ENCODE peak calls at places on chromosomes 7 and 10, in six cellular contexts. V is SK-N-SH, O is K562, B is HepG2, X is HCT116, M is H1. S is an unnamed sample.

GRCh38 chr10:6346621-6347020 is 143.9 kb downstream of the PFKFB3 start:
- DNase-seq in V (no peak), O (no peak), B (no peak), X (no peak), M (no peak), S (no peak)

GRCh38 chr10:47030191-47030698 is 119.0 kb downstream of the PTPN20 start:
- DNase-seq in V (no peak), O (no peak), B (no peak), X (no peak), M (no peak), S (no peak)

GRCh38 chr10:123607386-123607785 is 58.8 kb upstream of the GPR26 start:
- DNase-seq in V (no peak), O (no peak), B (no peak), X (no peak), M (peak), S (no peak)

GRCh38 chr10:132102717-132103110 is 37.0 kb downstream of the JAKMIP3 start:
- DNase-seq in V (no peak), O (no peak), B (no peak), X (no peak), M (no peak), S (no peak)

GRCh38 chr7:100019908-100020307 is 4.5 kb downstream of the ZKSCAN1 start:
- DNase-seq in V (no peak), O (no peak), B (no peak), X (no peak), M (no peak), S (no peak)

GRCh38 chr10:71899665-71900412 is 48.8 kb upstream of the PSAP start:
- DNase-seq in V (no peak), O (no peak), B (no peak), X (no peak), M (no peak), S (no peak)

GRCh38 chr10:8616166-8616565 is 561.7 kb downstream of the GATA3 start:
- DNase-seq in V (no peak), O (no peak), B (peak), X (no peak), M (no peak), S (peak)

GRCh38 chr7:157618091-157618726 is 281.4 kb downstream of the DNAJB6 start:
- DNase-seq in V (no peak), O (no peak), B (no peak), X (no peak), M (no peak), S (no peak)

GRCh38 chr7:114086906-114087651 is 168.3 kb upstream of the PPP1R3A start:
- DNase-seq in V (peak), O (no peak), B (no peak), X (no peak), M (no peak), S (peak)

GRCh38 chr7:108335264-108335918 is 120.8 kb downstream of the NRCAM start:
- DNase-seq in V (peak), O (no peak), B (no peak), X (no peak), M (no peak), S (no peak)

GRCh38 chr10:98262571-98262970 is 5.4 kb downstream of the LOXL4 start:
- DNase-seq in V (peak), O (peak), B (no peak), X (peak), M (peak), S (peak)

GRCh38 chr7:84848219-84848973 is 338.5 kb downstream of the SEMA3D start:
- DNase-seq in V (no peak), O (no peak), B (no peak), X (no peak), M (no peak), S (no peak)

GRCh38 chr10:114492351-114493037 is 88.2 kb upstream of the AFAP1L2 start:
- DNase-seq in V (no peak), O (no peak), B (no peak), X (no peak), M (no peak), S (no peak)

GRCh38 chr10:54368984-54369383 is 432.0 kb downstream of the PCDH15 start:
- DNase-seq in V (no peak), O (no peak), B (no peak), X (no peak), M (no peak), S (no peak)

GRCh38 chr10:33195608-33196376 is 138.7 kb downstream of the NRP1 start:
- DNase-seq in V (no peak), O (no peak), B (peak), X (no peak), M (no peak), S (no peak)

GRCh38 chr7:30702200-30702599 is 19.9 kb upstream of the CRHR2 start:
- DNase-seq in V (no peak), O (no peak), B (no peak), X (no peak), M (no peak), S (peak)

GRCh38 chr10:116880716-116881440 is 31.6 kb downstream of the ENO4 start:
- DNase-seq in V (peak), O (no peak), B (no peak), X (no peak), M (no peak), S (no peak)

GRCh38 chr7:6284461-6285360 is 12.3 kb upstream of the CYTH3 start:
- DNase-seq in V (no peak), O (no peak), B (peak), X (peak), M (no peak), S (no peak)

GRCh38 chr10:33055636-33056035 is 97.6 kb upstream of the ITGB1 start:
- DNase-seq in V (no peak), O (no peak), B (no peak), X (no peak), M (no peak), S (no peak)

GRCh38 chr7:55020481-55020871 is 1.7 kb downstream of the EGFR start:
- DNase-seq in V (no peak), O (no peak), B (no peak), X (no peak), M (no peak), S (no peak)

GRCh38 chr10:88256013-88256680 is 327.0 kb downstream of the RNLS start:
- DNase-seq in V (no peak), O (no peak), B (no peak), X (no peak), M (no peak), S (no peak)

GRCh38 chr10:57094965-57095364 is 733.9 kb upstream of the ZWINT start:
- DNase-seq in V (no peak), O (no peak), B (no peak), X (no peak), M (no peak), S (no peak)

GRCh38 chr7:41292457-41292856 is 410.4 kb downstream of the INHBA start:
- DNase-seq in V (no peak), O (no peak), B (no peak), X (no peak), M (no peak), S (peak)

GRCh38 chr10:48242160-48242904 is 32.2 kb downstream of the FRMPD2 start:
- DNase-seq in V (no peak), O (no peak), B (no peak), X (no peak), M (no peak), S (no peak)

GRCh38 chr10:115049957-115050356 is 43.2 kb upstream of the ATRNL1 start:
- DNase-seq in V (no peak), O (no peak), B (peak), X (no peak), M (no peak), S (no peak)

GRCh38 chr7:473211-473734 is 46.4 kb downstream of the PDGFA start:
- DNase-seq in V (no peak), O (no peak), B (no peak), X (no peak), M (no peak), S (no peak)

GRCh38 chr7:50203521-50203920 is 101.0 kb upstream of the IKZF1 start:
- DNase-seq in V (no peak), O (no peak), B (no peak), X (no peak), M (no peak), S (no peak)

GRCh38 chr10:88538038-88538437 is 45.1 kb downstream of the RNLS start:
- DNase-seq in V (no peak), O (no peak), B (no peak), X (no peak), M (no peak), S (no peak)

GRCh38 chr7:152054377-152055230 is 29.1 kb downstream of the GALNT11 start:
- DNase-seq in V (no peak), O (no peak), B (peak), X (no peak), M (no peak), S (peak)

GRCh38 chr10:43861966-43862751 is 213.5 kb upstream of the ZNF32 start:
- DNase-seq in V (no peak), O (no peak), B (peak), X (no peak), M (no peak), S (no peak)

GRCh38 chr7:1812693-1813393 is 142.8 kb downstream of the ELFN1 start:
- DNase-seq in V (peak), O (no peak), B (no peak), X (no peak), M (no peak), S (no peak)

DNA sequence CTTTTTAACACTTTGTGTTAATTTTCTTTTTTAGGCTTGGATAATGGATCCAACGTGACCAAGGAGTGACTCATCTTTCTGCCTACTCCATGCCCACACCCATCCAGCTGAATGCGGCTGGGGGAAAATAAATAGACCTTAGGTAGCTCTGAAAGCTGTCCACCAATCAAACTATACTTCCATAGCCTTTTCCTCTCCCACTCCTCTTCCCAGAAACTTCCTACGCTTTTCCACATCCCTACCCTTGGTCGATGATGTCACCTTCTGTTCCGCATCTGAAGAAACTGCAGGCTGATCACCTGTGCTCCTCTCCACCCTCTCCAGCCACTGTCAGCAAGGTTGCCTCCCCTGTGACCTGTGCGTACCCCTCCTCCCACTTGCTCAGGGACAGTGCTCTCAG is 359.8 kb upstream of the KLF6 start:
- DNase-seq in V (no peak), O (no peak), B (no peak), X (no peak), M (no peak), S (no peak)
- TF ChIP-seq JUND in V (no peak), O (no peak), B (no peak), X (peak), M (no peak), S (no peak)

GRCh38 chr7:51587600-51587999 is 271.0 kb upstream of the COBL start:
- DNase-seq in V (no peak), O (no peak), B (no peak), X (no peak), M (no peak), S (no peak)

GRCh38 chr7:51590746-51591145 is 274.1 kb upstream of the COBL start:
- DNase-seq in V (no peak), O (no peak), B (no peak), X (no peak), M (peak), S (no peak)

GRCh38 chr7:51592822-51593221 is 276.2 kb upstream of the COBL start:
- DNase-seq in V (peak), O (no peak), B (no peak), X (no peak), M (no peak), S (no peak)

GRCh38 chr7:51591223-51591622 is 274.6 kb upstream of the COBL start:
- DNase-seq in V (no peak), O (no peak), B (peak), X (no peak), M (no peak), S (no peak)

GRCh38 chr7:51589111-51589510 is 272.5 kb upstream of the COBL start:
- DNase-seq in V (no peak), O (no peak), B (no peak), X (no peak), M (no peak), S (no peak)
- TF ChIP-seq JUND in V (no peak), O (no peak), B (no peak), X (no peak), M (no peak), S (no peak)

DNA sequence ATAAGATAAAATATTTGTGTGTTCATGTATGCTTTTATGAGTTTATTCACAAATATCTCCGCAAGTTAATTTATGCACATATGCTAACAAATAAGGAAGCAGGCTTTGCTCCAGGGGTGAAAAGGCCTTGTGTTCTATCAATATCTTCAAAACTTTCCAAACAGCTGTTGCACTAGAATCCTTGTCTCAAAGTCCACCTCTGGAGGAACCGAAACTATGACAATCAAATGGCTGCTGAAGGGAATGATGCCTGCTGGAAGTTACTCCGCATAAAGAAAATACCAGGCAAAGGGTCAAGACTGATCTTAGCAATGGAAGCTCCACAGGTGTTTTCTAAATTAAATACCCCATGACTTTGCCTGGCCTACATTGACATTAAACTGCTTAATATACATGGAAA is 145.0 kb upstream of the GHITM start:
- DNase-seq in V (no peak), O (no peak), B (no peak), X (no peak), M (no peak), S (no peak)
- TF ChIP-seq JUND in V (no peak), O (no peak), B (no peak), X (no peak), M (no peak), S (no peak)

DNA sequence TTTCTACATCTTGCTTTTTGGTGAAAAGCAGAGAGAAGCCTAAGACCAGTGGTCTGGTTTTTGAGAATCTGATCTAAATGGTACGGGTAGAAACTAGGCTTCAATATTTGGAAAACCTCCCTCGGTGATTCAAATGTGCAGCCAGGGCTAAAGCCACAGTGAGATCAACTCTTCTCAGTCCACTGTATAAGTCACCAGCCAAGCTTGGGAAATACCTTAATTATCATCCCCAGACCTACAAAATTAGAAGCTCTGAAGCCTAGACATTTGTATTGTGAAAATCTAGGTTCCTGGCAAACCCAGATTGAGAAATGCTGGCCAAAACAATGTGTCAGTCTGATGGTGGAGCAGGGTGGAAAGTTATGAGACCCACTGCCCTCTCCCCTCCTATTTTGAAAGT is 131.7 kb downstream of the DGKI start:
- DNase-seq in V (no peak), O (no peak), B (no peak), X (no peak), M (no peak), S (no peak)
- TF ChIP-seq JUND in V (no peak), O (no peak), B (no peak), X (no peak), M (no peak), S (no peak)

GRCh38 chr10:18214692-18215563 is 74.7 kb downstream of the CACNB2 start:
- DNase-seq in V (peak), O (peak), B (peak), X (no peak), M (no peak), S (peak)
- TF ChIP-seq JUND in V (no peak), O (no peak), B (no peak), X (no peak), M (no peak), S (no peak)

DNA sequence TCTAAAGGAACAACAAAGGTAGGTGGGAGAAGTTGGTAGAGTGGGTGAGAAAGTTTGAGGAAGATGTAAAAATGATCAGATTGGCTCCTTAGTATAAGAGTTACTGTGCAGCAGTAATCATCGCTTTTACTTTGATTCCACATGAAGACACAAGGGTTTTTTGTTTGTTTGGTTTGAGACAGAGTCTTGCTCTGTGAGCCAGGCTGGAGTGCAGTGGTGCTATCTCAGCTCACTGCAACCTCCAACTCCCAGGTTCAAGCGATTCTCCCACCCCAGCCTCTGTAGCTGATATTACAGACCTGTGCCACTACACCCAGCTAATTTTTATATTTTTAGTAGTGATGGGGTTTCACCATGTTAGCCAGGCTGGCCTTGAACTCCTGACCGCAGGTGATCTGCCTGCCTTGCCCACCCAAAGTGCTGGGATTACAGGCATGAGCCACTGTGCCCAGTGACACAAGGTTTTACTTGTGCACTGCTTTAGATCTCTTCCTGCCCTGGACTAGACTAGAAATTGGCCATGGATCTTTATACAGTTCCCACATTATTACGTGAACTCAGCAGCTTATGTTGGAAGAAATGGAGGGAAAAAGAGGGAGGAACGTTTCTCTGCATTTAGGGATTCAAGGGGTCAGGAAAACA is 10.7 kb downstream of the LUC7L2 start:
- DNase-seq in V (no peak), O (no peak), B (no peak), X (no peak), M (no peak), S (no peak)
- TF ChIP-seq JUND in V (no peak), O (no peak), B (no peak), X (no peak), M (no peak), S (no peak)

GRCh38 chr7:35645691-35646090 is 49.2 kb downstream of the HERPUD2 start:
- DNase-seq in V (no peak), O (no peak), B (no peak), X (no peak), M (no peak), S (no peak)

GRCh38 chr7:35649711-35650110 is 45.2 kb downstream of the HERPUD2 start:
- DNase-seq in V (no peak), O (no peak), B (no peak), X (no peak), M (no peak), S (no peak)

GRCh38 chr7:35646289-35647033 is 48.5 kb downstream of the HERPUD2 start:
- DNase-seq in V (no peak), O (no peak), B (no peak), X (no peak), M (no peak), S (no peak)

GRCh38 chr7:35648367-35648766 is 46.6 kb downstream of the HERPUD2 start:
- DNase-seq in V (no peak), O (no peak), B (peak), X (no peak), M (no peak), S (no peak)

GRCh38 chr7:35647171-35647574 is 47.8 kb downstream of the HERPUD2 start:
- DNase-seq in V (peak), O (no peak), B (peak), X (no peak), M (no peak), S (no peak)
- TF ChIP-seq JUND in V (no peak), O (no peak), B (no peak), X (no peak), M (no peak), S (no peak)

GRCh38 chr7:106824458-106824857 is 40.6 kb upstream of the PIK3CG start:
- DNase-seq in V (no peak), O (no peak), B (no peak), X (peak), M (no peak), S (no peak)
- TF ChIP-seq JUND in V (no peak), O (no peak), B (no peak), X (peak), M (no peak), S (no peak)